ENCODE peak calls at places on chromosome 7, in six cellular contexts. One of them, this sample, is unnamed.

GRCh38 chr7:156918642-156919041 is 25.7 kb upstream of the LMBR1 start:
- DNase-seq in lower leg skin: no peak
- DNase-seq in upper lobe of right lung: no peak
- DNase-seq in endodermal cell: no peak
- DNase-seq in astrocyte: no peak
- DNase-seq in lower lobe of right lung: no peak
- DNase-seq in this sample: no peak

GRCh38 chr7:81162771-81163525 is 244.1 kb upstream of the SEMA3C start:
- DNase-seq in lower leg skin: no peak
- DNase-seq in upper lobe of right lung: no peak
- DNase-seq in endodermal cell: no peak
- DNase-seq in astrocyte: peak; percentile 80
- DNase-seq in lower lobe of right lung: no peak
- DNase-seq in this sample: no peak

GRCh38 chr7:70383947-70384475 is 747.9 kb upstream of the GALNT17 start:
- DNase-seq in lower leg skin: no peak
- DNase-seq in upper lobe of right lung: no peak
- DNase-seq in endodermal cell: no peak
- DNase-seq in astrocyte: no peak
- DNase-seq in lower lobe of right lung: no peak
- DNase-seq in this sample: no peak

GRCh38 chr7:151423936-151424335 is 14.1 kb upstream of the WDR86 start:
- DNase-seq in lower leg skin: no peak
- DNase-seq in upper lobe of right lung: no peak
- DNase-seq in endodermal cell: no peak
- DNase-seq in astrocyte: no peak
- DNase-seq in lower lobe of right lung: no peak
- DNase-seq in this sample: no peak

GRCh38 chr7:54969190-54969967 is 49.4 kb upstream of the EGFR start:
- DNase-seq in lower leg skin: no peak
- DNase-seq in upper lobe of right lung: no peak
- DNase-seq in endodermal cell: no peak
- DNase-seq in astrocyte: no peak
- DNase-seq in lower lobe of right lung: no peak
- DNase-seq in this sample: no peak

GRCh38 chr7:4080013-4080412 is 602.1 kb upstream of the FOXK1 start:
- DNase-seq in lower leg skin: peak; percentile 62
- DNase-seq in upper lobe of right lung: no peak
- DNase-seq in endodermal cell: peak; percentile 22
- DNase-seq in astrocyte: no peak
- DNase-seq in lower lobe of right lung: no peak
- DNase-seq in this sample: no peak

GRCh38 chr7:66952343-66953043 is 31.5 kb downstream of the TMEM248 start:
- DNase-seq in lower leg skin: no peak
- DNase-seq in upper lobe of right lung: no peak
- DNase-seq in endodermal cell: peak; percentile 62
- DNase-seq in astrocyte: peak; percentile 54
- DNase-seq in lower lobe of right lung: no peak
- DNase-seq in this sample: no peak

GRCh38 chr7:129807863-129808262 is 144.9 kb downstream of the UBE2H start:
- DNase-seq in lower leg skin: no peak
- DNase-seq in upper lobe of right lung: no peak
- DNase-seq in endodermal cell: peak; percentile 63
- DNase-seq in astrocyte: no peak
- DNase-seq in lower lobe of right lung: no peak
- DNase-seq in this sample: no peak

GRCh38 chr7:93015193-93016084 is 102.3 kb downstream of the SAMD9 start:
- DNase-seq in lower leg skin: no peak
- DNase-seq in upper lobe of right lung: no peak
- DNase-seq in endodermal cell: no peak
- DNase-seq in astrocyte: peak; percentile 79
- DNase-seq in lower lobe of right lung: no peak
- DNase-seq in this sample: no peak

GRCh38 chr7:47852330-47853245 is 95.7 kb downstream of the PKD1L1 start:
- DNase-seq in lower leg skin: no peak
- DNase-seq in upper lobe of right lung: no peak
- DNase-seq in endodermal cell: peak; percentile 80
- DNase-seq in astrocyte: no peak
- DNase-seq in lower lobe of right lung: no peak
- DNase-seq in this sample: no peak

GRCh38 chr7:5422324-5423271 is 1.0 kb downstream of the TNRC18 start:
- DNase-seq in lower leg skin: no peak
- DNase-seq in upper lobe of right lung: peak; percentile 73
- DNase-seq in endodermal cell: peak; percentile 78
- DNase-seq in astrocyte: no peak
- DNase-seq in lower lobe of right lung: peak; percentile 63
- DNase-seq in this sample: no peak

GRCh38 chr7:53358301-53358700 is 322.9 kb downstream of the POM121L12 start:
- DNase-seq in lower leg skin: no peak
- DNase-seq in upper lobe of right lung: no peak
- DNase-seq in endodermal cell: peak; percentile 52
- DNase-seq in astrocyte: no peak
- DNase-seq in lower lobe of right lung: no peak
- DNase-seq in this sample: no peak

GRCh38 chr7:13981070-13981469 is 8.4 kb downstream of the ETV1 start:
- DNase-seq in lower leg skin: no peak
- DNase-seq in upper lobe of right lung: no peak
- DNase-seq in endodermal cell: peak; percentile 54
- DNase-seq in astrocyte: peak; percentile 98
- DNase-seq in lower lobe of right lung: no peak
- DNase-seq in this sample: no peak

GRCh38 chr7:36811807-36812206 is 87.5 kb upstream of the AOAH start:
- DNase-seq in lower leg skin: no peak
- DNase-seq in upper lobe of right lung: no peak
- DNase-seq in endodermal cell: no peak
- DNase-seq in astrocyte: peak; percentile 26
- DNase-seq in lower lobe of right lung: no peak
- DNase-seq in this sample: no peak

GRCh38 chr7:87007063-87007462 is 52.4 kb downstream of the ELAPOR2 start:
- DNase-seq in lower leg skin: no peak
- DNase-seq in upper lobe of right lung: no peak
- DNase-seq in endodermal cell: no peak
- DNase-seq in astrocyte: no peak
- DNase-seq in lower lobe of right lung: no peak
- DNase-seq in this sample: no peak

GRCh38 chr7:67732898-67733297 is 736.3 kb downstream of the TYW1 start:
- DNase-seq in lower leg skin: no peak
- DNase-seq in upper lobe of right lung: no peak
- DNase-seq in endodermal cell: no peak
- DNase-seq in astrocyte: no peak
- DNase-seq in lower lobe of right lung: no peak
- DNase-seq in this sample: no peak

GRCh38 chr7:47611045-47611511 is 29.2 kb upstream of the TNS3 start:
- DNase-seq in lower leg skin: no peak
- DNase-seq in upper lobe of right lung: no peak
- DNase-seq in endodermal cell: no peak
- DNase-seq in astrocyte: no peak
- DNase-seq in lower lobe of right lung: no peak
- DNase-seq in this sample: no peak

GRCh38 chr7:134553976-134554375 is 5.1 kb downstream of the AKR1B15 start:
- DNase-seq in lower leg skin: no peak
- DNase-seq in upper lobe of right lung: no peak
- DNase-seq in endodermal cell: peak; percentile 68
- DNase-seq in astrocyte: no peak
- DNase-seq in lower lobe of right lung: no peak
- DNase-seq in this sample: no peak

GRCh38 chr7:146067880-146068279 is 48.7 kb upstream of the CNTNAP2 start:
- DNase-seq in lower leg skin: no peak
- DNase-seq in upper lobe of right lung: no peak
- DNase-seq in endodermal cell: no peak
- DNase-seq in astrocyte: no peak
- DNase-seq in lower lobe of right lung: no peak
- DNase-seq in this sample: no peak

GRCh38 chr7:78020131-78020873 is 221.7 kb downstream of the PHTF2 start:
- DNase-seq in lower leg skin: no peak
- DNase-seq in upper lobe of right lung: no peak
- DNase-seq in endodermal cell: peak; percentile 76
- DNase-seq in astrocyte: peak; percentile 67
- DNase-seq in lower lobe of right lung: no peak
- DNase-seq in this sample: peak; percentile 29

GRCh38 chr7:64887756-64888508 is 15.1 kb upstream of the ZNF273 start:
- DNase-seq in lower leg skin: peak; percentile 86
- DNase-seq in upper lobe of right lung: peak; percentile 77
- DNase-seq in endodermal cell: peak; percentile 85
- DNase-seq in astrocyte: no peak
- DNase-seq in lower lobe of right lung: peak; percentile 61
- DNase-seq in this sample: no peak

GRCh38 chr7:127209886-127210285 is 42.9 kb downstream of the GRM8 start:
- DNase-seq in lower leg skin: no peak
- DNase-seq in upper lobe of right lung: no peak
- DNase-seq in endodermal cell: no peak
- DNase-seq in astrocyte: no peak
- DNase-seq in lower lobe of right lung: no peak
- DNase-seq in this sample: no peak

DNA sequence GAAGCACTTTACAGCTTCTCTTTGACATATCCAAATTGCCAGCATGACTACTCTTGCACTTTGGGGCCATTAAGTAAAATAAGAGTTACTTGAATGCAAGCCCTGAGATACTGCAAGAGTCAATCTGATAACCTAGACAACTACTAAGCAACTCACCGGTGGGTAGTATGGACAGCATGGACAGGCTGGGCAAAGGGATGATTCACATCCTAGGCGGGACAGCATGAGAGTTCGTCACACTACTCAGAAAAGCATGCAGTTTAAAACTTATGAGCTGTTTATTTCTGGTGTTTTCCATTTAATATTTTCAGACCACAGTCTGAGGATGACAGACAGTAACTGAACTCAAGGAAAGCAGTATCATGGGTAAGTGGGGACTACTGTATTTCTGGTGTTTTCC is 84.0 kb downstream of the ORC5 start:
- DNase-seq in lower leg skin: no peak
- DNase-seq in upper lobe of right lung: no peak
- DNase-seq in endodermal cell: no peak
- DNase-seq in astrocyte: peak; percentile 41
- DNase-seq in lower lobe of right lung: no peak
- DNase-seq in this sample: no peak
- TF ChIP-seq CTCF in lower leg skin: no peak
- TF ChIP-seq CTCF in upper lobe of right lung: no peak
- TF ChIP-seq CTCF in endodermal cell: no peak
- TF ChIP-seq CTCF in astrocyte: no peak
- TF ChIP-seq CTCF in lower lobe of right lung: no peak
- TF ChIP-seq CTCF in this sample: no peak

GRCh38 chr7:98283887-98284222 is 2.4 kb downstream of the BRI3 start:
- DNase-seq in lower leg skin: no peak
- DNase-seq in upper lobe of right lung: peak; percentile 69
- DNase-seq in endodermal cell: no peak
- DNase-seq in astrocyte: no peak
- DNase-seq in lower lobe of right lung: peak; percentile 59
- DNase-seq in this sample: no peak

GRCh38 chr7:98282727-98283126 is 1.2 kb downstream of the BRI3 start:
- DNase-seq in lower leg skin: no peak
- DNase-seq in upper lobe of right lung: no peak
- DNase-seq in endodermal cell: no peak
- DNase-seq in astrocyte: no peak
- DNase-seq in lower lobe of right lung: no peak
- DNase-seq in this sample: no peak

GRCh38 chr7:98281757-98282652 is 519 bp downstream of the BRI3 start:
- DNase-seq in lower leg skin: peak; percentile 89
- DNase-seq in upper lobe of right lung: peak; percentile 81
- DNase-seq in endodermal cell: no peak
- DNase-seq in astrocyte: no peak
- DNase-seq in lower lobe of right lung: peak; percentile 73
- DNase-seq in this sample: no peak

GRCh38 chr7:98284335-98285036 is 3.0 kb downstream of the BRI3 start:
- DNase-seq in lower leg skin: peak; percentile 96
- DNase-seq in upper lobe of right lung: peak; percentile 93
- DNase-seq in endodermal cell: peak; percentile 66
- DNase-seq in astrocyte: peak; percentile 60
- DNase-seq in lower lobe of right lung: peak; percentile 92
- DNase-seq in this sample: no peak

DNA sequence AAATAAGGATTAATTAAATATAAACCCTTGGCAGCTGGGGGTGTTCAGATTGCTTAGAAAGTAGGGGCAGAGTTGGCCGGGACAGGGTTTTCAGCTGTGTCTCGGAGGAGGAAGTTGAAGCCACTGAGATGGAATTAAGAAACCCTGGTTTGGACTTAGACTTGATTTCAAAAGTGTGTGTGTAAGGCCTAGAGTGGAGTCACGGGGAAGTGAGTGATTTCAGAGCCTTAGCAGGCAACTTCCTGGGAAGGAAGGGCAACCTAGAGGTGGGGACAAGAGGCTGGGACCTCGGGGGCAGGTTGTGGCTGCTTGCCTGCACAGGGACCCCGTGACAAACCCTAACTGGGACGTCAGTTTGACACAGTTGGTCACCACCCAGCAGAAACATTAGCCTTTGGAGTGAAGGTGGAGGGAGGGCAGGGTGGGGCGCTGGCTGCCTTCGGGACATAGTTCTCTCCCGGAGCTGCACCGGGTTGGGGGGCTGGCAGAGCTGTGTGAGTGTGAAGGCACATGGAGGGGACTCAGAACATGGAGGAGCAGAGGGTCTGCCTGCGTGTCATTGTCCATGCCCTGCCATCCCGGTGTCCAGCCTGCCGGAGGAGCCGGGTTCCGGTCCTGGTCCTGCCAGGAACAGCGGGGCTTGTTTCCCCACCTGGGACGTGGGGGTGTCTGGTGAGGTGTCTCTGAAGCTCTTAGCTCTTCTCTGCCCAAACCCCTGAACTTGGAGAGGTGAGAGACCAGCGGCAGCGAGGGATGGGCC is 1.8 kb downstream of the BRI3 start:
- DNase-seq in lower leg skin: peak; percentile 93
- DNase-seq in upper lobe of right lung: peak; percentile 87
- DNase-seq in endodermal cell: no peak
- DNase-seq in astrocyte: peak; percentile 51
- DNase-seq in lower lobe of right lung: peak; percentile 83
- DNase-seq in this sample: no peak
- H3K4me3 ChIP-seq in lower leg skin: peak overlapping the region; percentile 77
- H3K4me3 ChIP-seq in upper lobe of right lung: peak overlapping the region; percentile 88
- H3K4me3 ChIP-seq in endodermal cell: peak overlapping the region; percentile 88
- H3K4me3 ChIP-seq in astrocyte: peak overlapping the region; percentile 84
- H3K4me3 ChIP-seq in lower lobe of right lung: peak overlapping the region; percentile 87
- H3K4me3 ChIP-seq in this sample: no peak overlapping the region

DNA sequence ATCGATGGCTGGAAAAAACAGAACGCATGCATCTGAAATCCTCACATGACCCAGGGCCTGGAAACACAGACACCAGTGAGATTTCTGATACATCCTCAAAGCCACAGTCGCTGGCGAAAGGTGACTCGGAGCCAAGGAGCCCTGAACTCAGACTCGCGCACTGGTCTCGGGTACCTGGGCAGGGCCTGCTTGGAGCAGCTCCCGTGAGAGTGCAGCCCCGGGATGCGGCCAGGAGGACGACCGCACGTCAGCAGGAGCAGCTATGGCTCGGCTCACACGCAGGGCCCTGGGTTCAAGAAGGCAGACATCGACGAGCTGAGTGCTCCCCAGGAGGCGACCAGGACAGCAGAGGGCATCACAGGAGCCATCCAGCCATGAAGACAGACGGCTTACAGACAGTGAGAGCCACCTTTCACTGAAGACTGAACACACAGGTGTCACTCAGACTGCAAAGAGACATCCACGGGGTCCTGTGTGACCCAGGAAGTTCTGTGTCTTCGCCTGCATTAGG is 227.8 kb downstream of the MAD1L1 start:
- DNase-seq in lower leg skin: peak; percentile 74
- DNase-seq in upper lobe of right lung: peak; percentile 61
- DNase-seq in endodermal cell: peak; percentile 38
- DNase-seq in astrocyte: no peak
- DNase-seq in lower lobe of right lung: peak; percentile 42
- DNase-seq in this sample: no peak
- TF ChIP-seq CTCF in lower leg skin: no peak
- TF ChIP-seq CTCF in upper lobe of right lung: no peak
- TF ChIP-seq CTCF in endodermal cell: no peak
- TF ChIP-seq CTCF in astrocyte: no peak
- TF ChIP-seq CTCF in lower lobe of right lung: no peak
- TF ChIP-seq CTCF in this sample: no peak

GRCh38 chr7:123712619-123713018 is 36.2 kb downstream of the WASL start:
- DNase-seq in lower leg skin: no peak
- DNase-seq in upper lobe of right lung: no peak
- DNase-seq in endodermal cell: no peak
- DNase-seq in astrocyte: peak; percentile 85
- DNase-seq in lower lobe of right lung: no peak
- DNase-seq in this sample: no peak
- H3K4me3 ChIP-seq in lower leg skin: no peak overlapping the region
- H3K4me3 ChIP-seq in upper lobe of right lung: no peak overlapping the region
- H3K4me3 ChIP-seq in endodermal cell: no peak overlapping the region
- H3K4me3 ChIP-seq in astrocyte: no peak overlapping the region
- H3K4me3 ChIP-seq in lower lobe of right lung: no peak overlapping the region
- H3K4me3 ChIP-seq in this sample: no peak overlapping the region

This sample was measured in GM12864.